ENCODE peak calls at places on chromosomes 6 and 20, in four cellular contexts. X is BE2C; H is CD8-positive, alpha-beta T cell; C is neural progenitor cell. O is an unnamed sample.

GRCh38 chr6:165616116-165616515 is 46.9 kb downstream of the PDE10A start:
- DNase-seq in X (no peak), H (no peak), C (no peak), O (no peak)

GRCh38 chr6:3316363-3316762 is 57.6 kb downstream of the PSMG4 start:
- DNase-seq in X (no peak), H (no peak), C (no peak), O (no peak)

GRCh38 chr6:52681416-52681815 is 10.5 kb downstream of the TMEM14A start:
- DNase-seq in X (no peak), H (no peak), C (no peak), O (no peak)

GRCh38 chr6:4575724-4576123 is 200.5 kb upstream of the CDYL start:
- DNase-seq in X (no peak), H (no peak), C (peak; percentile 21), O (no peak)

GRCh38 chr6:32685603-32686002 is 19.1 kb upstream of the HLA-DQB1 start:
- DNase-seq in X (no peak), H (peak; percentile 40), C (no peak), O (no peak)

GRCh38 chr6:139257821-139258398 is 33.9 kb downstream of the TXLNB start:
- DNase-seq in X (no peak), H (no peak), C (peak; percentile 10), O (no peak)

GRCh38 chr20:23752481-23753193 is 1.9 kb upstream of the CST1 start:
- DNase-seq in X (no peak), H (no peak), C (no peak), O (no peak)

GRCh38 chr6:99838607-99839006 is 155.4 kb downstream of the MCHR2 start:
- DNase-seq in X (no peak), H (no peak), C (peak; percentile 12), O (no peak)

GRCh38 chr6:111845441-111845871 is 27.8 kb downstream of the FYN start:
- DNase-seq in X (no peak), H (no peak), C (peak; percentile 39), O (no peak)

GRCh38 chr6:90079555-90080490 is 185.6 kb downstream of the GJA10 start:
- DNase-seq in X (no peak), H (peak; percentile 29), C (no peak), O (no peak)

GRCh38 chr6:73954843-73955242 is 258.8 kb downstream of the CD109 start:
- DNase-seq in X (no peak), H (no peak), C (no peak), O (no peak)

GRCh38 chr6:50272611-50273010 is 222.9 kb upstream of the DEFB112 start:
- DNase-seq in X (no peak), H (no peak), C (no peak), O (no peak)

GRCh38 chr6:13724174-13724573 is 12.5 kb upstream of the RANBP9 start:
- DNase-seq in X (no peak), H (no peak), C (no peak), O (peak; percentile 30)

GRCh38 chr20:18625907-18626655 is 38.2 kb downstream of the DTD1 start:
- DNase-seq in X (no peak), H (no peak), C (no peak), O (no peak)

GRCh38 chr20:20375862-20376261 is 8.0 kb downstream of the INSM1 start:
- DNase-seq in X (no peak), H (no peak), C (no peak), O (no peak)

GRCh38 chr20:40892642-40893041 is 136.0 kb upstream of the TOP1 start:
- DNase-seq in X (no peak), H (no peak), C (no peak), O (no peak)

GRCh38 chr6:127343753-127344659 is 597 bp upstream of the ECHDC1 start:
- DNase-seq in X (no peak), H (no peak), C (peak; percentile 28), O (no peak)

GRCh38 chr6:44234101-44235090 is 11.0 kb downstream of the SLC29A1 start:
- DNase-seq in X (peak; percentile 79), H (no peak), C (peak; percentile 87), O (peak; percentile 71)

GRCh38 chr20:64216036-64216435 is 39.5 kb upstream of the PCMTD2 start:
- DNase-seq in X (no peak), H (no peak), C (no peak), O (no peak)

GRCh38 chr6:42269553-42269952 is 51.9 kb upstream of the MRPS10 start:
- DNase-seq in X (no peak), H (peak; percentile 22), C (no peak), O (peak; percentile 74)

GRCh38 chr6:2782825-2783187 is 17.6 kb downstream of the WRNIP1 start:
- DNase-seq in X (no peak), H (no peak), C (no peak), O (no peak)

GRCh38 chr6:162849269-162849668 is 121.5 kb downstream of the PACRG start:
- DNase-seq in X (peak; percentile 90), H (no peak), C (no peak), O (no peak)

GRCh38 chr6:106115231-106115630 is 29.1 kb downstream of the PRDM1 start:
- DNase-seq in X (no peak), H (no peak), C (no peak), O (no peak)

GRCh38 chr6:167653561-167653960 is 173.2 kb upstream of the AFDN start:
- DNase-seq in X (no peak), H (no peak), C (no peak), O (no peak)

GRCh38 chr6:29651413-29652197 is 5.3 kb upstream of the MOG start:
- DNase-seq in X (no peak), H (no peak), C (peak; percentile 21), O (no peak)

GRCh38 chr20:56801991-56802740 is 173.1 kb downstream of the TFAP2C start:
- DNase-seq in X (no peak), H (no peak), C (no peak), O (no peak)

GRCh38 chr6:7338031-7338430 is 25.0 kb upstream of the SSR1 start:
- DNase-seq in X (no peak), H (no peak), C (no peak), O (no peak)

GRCh38 chr20:59780494-59781185 is 152.8 kb downstream of the SYCP2 start:
- DNase-seq in X (no peak), H (no peak), C (no peak), O (no peak)

GRCh38 chr6:108468346-108468745 is 92.4 kb upstream of the FOXO3 start:
- DNase-seq in X (no peak), H (no peak), C (no peak), O (no peak)

DNA sequence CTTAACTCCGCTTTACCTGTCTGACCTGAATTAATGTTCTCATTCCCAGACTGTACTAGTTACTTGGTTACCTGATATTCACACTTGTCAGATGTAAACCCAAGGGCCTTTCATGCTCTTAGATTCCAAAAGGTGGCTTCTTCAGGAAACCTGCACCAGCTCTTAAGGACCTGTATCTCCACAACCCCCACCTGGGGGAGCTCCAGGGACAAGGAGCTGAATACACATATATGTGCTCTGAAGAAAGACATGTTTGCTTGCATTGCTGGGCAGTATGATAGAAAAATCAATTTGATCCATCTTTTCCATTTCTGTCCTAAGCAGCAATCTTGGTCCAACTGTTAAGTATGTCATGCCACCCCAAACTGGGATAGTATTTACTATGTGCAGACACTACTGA is 64.8 kb upstream of the POU3F2 start:
- DNase-seq in X (peak; percentile 18), H (peak; percentile 5), C (peak; percentile 23), O (no peak)
- TF ChIP-seq CTCF in X (peak; percentile 36), H (no peak), C (peak; percentile 34), O (no peak)

GRCh38 chr6:150841697-150842096 is 23.8 kb upstream of the MTHFD1L start:
- DNase-seq in X (no peak), H (no peak), C (no peak), O (no peak)
- H3K9me3 ChIP-seq in X (no peaks in the 10 kb centered on the region), H (no peaks in the 10 kb centered on the region), C (no peaks in the 10 kb centered on the region), O (no peaks in the 10 kb centered on the region)

DNA sequence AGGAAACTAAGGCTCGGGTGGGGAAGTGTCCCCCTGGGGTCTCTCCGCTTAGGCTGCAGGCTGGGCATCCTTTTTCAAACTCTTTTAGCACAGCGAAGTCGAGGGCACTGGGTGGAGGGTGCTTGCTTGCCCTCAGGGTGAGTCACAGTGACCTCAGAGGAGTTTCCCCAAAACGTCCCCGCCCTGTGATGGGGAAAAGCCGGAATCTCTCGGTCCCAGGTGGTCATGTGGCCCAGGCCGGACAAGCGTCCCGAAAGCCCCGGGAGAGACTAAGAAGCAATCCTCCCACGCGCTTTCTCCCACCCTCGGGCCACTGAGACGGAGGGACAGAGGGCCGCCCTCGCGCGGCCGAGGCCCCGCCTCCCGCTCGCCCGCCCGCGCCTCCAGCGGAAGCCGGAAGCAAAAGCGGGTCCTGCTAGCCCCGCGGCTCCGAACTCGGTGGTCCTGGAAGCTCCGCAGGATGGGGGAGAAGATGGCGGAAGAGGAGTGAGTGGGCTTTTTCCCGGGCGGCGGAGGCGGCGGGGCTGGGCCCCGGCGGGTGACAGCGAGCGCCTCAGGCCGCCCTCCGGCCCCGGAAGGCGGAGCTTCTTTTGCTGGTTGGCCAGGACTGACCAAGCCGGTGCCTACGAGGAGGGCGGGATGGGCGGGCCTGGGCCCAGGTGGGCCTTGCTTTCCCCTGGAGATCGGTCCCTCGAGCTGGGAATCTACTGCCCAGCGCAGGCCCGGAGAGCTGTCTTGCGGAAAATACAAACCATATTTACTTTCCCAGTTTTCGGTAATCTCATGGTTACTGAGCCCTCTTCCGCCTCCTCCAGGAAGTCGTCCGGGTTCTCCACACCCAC is at the start of gene SLC9A8:
- DNase-seq in X (peak; percentile 92), H (peak; percentile 80), C (peak; percentile 95), O (peak; percentile 89)
- TF ChIP-seq CTCF in X (peak; percentile 42), H (peak; percentile 14), C (peak; percentile 53), O (peak; percentile 30)

GRCh38 chr20:55616367-55616766 is 389.0 kb downstream of the CBLN4 start:
- DNase-seq in X (no peak), H (no peak), C (no peak), O (no peak)
- H3K9me3 ChIP-seq in X (no peaks in the 10 kb centered on the region), H (no peaks in the 10 kb centered on the region), C (no peaks in the 10 kb centered on the region), O (no peaks in the 10 kb centered on the region)

GRCh38 chr6:145042559-145042958 is 692.8 kb downstream of the EPM2A start:
- DNase-seq in X (peak; percentile 20), H (no peak), C (no peak), O (no peak)
- TF ChIP-seq CTCF in X (peak; percentile 35), H (no peak), C (peak; percentile 25), O (no peak)

GRCh38 chr6:22828179-22829062 is 259.1 kb downstream of the HDGFL1 start:
- DNase-seq in X (peak; percentile 53), H (no peak), C (peak; percentile 75), O (peak; percentile 9)

GRCh38 chr6:22827760-22828159 is 258.4 kb downstream of the HDGFL1 start:
- DNase-seq in X (no peak), H (no peak), C (no peak), O (no peak)

GRCh38 chr6:22830463-22830862 is 261.1 kb downstream of the HDGFL1 start:
- DNase-seq in X (no peak), H (no peak), C (no peak), O (no peak)

GRCh38 chr6:22826961-22827360 is 257.6 kb downstream of the HDGFL1 start:
- DNase-seq in X (no peak), H (no peak), C (no peak), O (no peak)

GRCh38 chr6:22829070-22829469 is 259.7 kb downstream of the HDGFL1 start:
- DNase-seq in X (no peak), H (no peak), C (no peak), O (no peak)
- H3K9me3 ChIP-seq in X (no peaks in the 10 kb centered on the region), H (no peaks in the 10 kb centered on the region), C (no peaks in the 10 kb centered on the region), O (no peaks in the 10 kb centered on the region)

GRCh38 chr20:32034581-32035397 is 17.3 kb upstream of the HCK start:
- DNase-seq in X (no peak), H (no peak), C (peak; percentile 32), O (no peak)
- TF ChIP-seq CTCF in X (peak; percentile 41), H (no peak), C (peak; percentile 34), O (no peak)